ENCODE peak calls at places on chromosome 9, in seven cellular contexts. One of them, this sample, is unnamed.

GRCh38 chr9:119689879-119690278 is 320.6 kb upstream of the BRINP1 start:
- DNase-seq in IMR-90: no peak
- DNase-seq in K562: no peak
- DNase-seq in H1: no peak
- DNase-seq in GM12878: no peak
- DNase-seq in HCT116: no peak
- DNase-seq in SK-N-SH: no peak
- DNase-seq in this sample: no peak

GRCh38 chr9:93380410-93381060 is 71.0 kb upstream of the FAM120A start:
- DNase-seq in IMR-90: no peak
- DNase-seq in K562: no peak
- DNase-seq in H1: no peak
- DNase-seq in GM12878: no peak
- DNase-seq in HCT116: no peak
- DNase-seq in SK-N-SH: no peak
- DNase-seq in this sample: no peak

GRCh38 chr9:14030350-14030823 is 283.6 kb downstream of the NFIB start:
- DNase-seq in IMR-90: peak; percentile 66
- DNase-seq in K562: no peak
- DNase-seq in H1: no peak
- DNase-seq in GM12878: no peak
- DNase-seq in HCT116: no peak
- DNase-seq in SK-N-SH: peak; percentile 15
- DNase-seq in this sample: no peak

GRCh38 chr9:83355729-83356128 is 182.5 kb downstream of the FRMD3 start:
- DNase-seq in IMR-90: no peak
- DNase-seq in K562: no peak
- DNase-seq in H1: no peak
- DNase-seq in GM12878: no peak
- DNase-seq in HCT116: no peak
- DNase-seq in SK-N-SH: peak; percentile 78
- DNase-seq in this sample: no peak

GRCh38 chr9:17135578-17135904 is 701 bp downstream of the CNTLN start:
- DNase-seq in IMR-90: no peak
- DNase-seq in K562: no peak
- DNase-seq in H1: no peak
- DNase-seq in GM12878: no peak
- DNase-seq in HCT116: no peak
- DNase-seq in SK-N-SH: no peak
- DNase-seq in this sample: no peak

GRCh38 chr9:105246656-105247162 is 2.3 kb downstream of the SLC44A1 start:
- DNase-seq in IMR-90: no peak
- DNase-seq in K562: no peak
- DNase-seq in H1: no peak
- DNase-seq in GM12878: no peak
- DNase-seq in HCT116: no peak
- DNase-seq in SK-N-SH: no peak
- DNase-seq in this sample: no peak

GRCh38 chr9:101995231-101995630 is 256.8 kb upstream of the GRIN3A start:
- DNase-seq in IMR-90: no peak
- DNase-seq in K562: no peak
- DNase-seq in H1: no peak
- DNase-seq in GM12878: no peak
- DNase-seq in HCT116: no peak
- DNase-seq in SK-N-SH: no peak
- DNase-seq in this sample: no peak

GRCh38 chr9:1034271-1034670 is 15.9 kb upstream of the DMRT2 start:
- DNase-seq in IMR-90: no peak
- DNase-seq in K562: no peak
- DNase-seq in H1: no peak
- DNase-seq in GM12878: no peak
- DNase-seq in HCT116: no peak
- DNase-seq in SK-N-SH: no peak
- DNase-seq in this sample: no peak

GRCh38 chr9:34512131-34513078 is 10.4 kb downstream of the ENHO start:
- DNase-seq in IMR-90: no peak
- DNase-seq in K562: no peak
- DNase-seq in H1: no peak
- DNase-seq in GM12878: no peak
- DNase-seq in HCT116: no peak
- DNase-seq in SK-N-SH: no peak
- DNase-seq in this sample: peak; percentile 66

GRCh38 chr9:32665101-32665500 is 29.6 kb upstream of the TAF1L start:
- DNase-seq in IMR-90: peak; percentile 42
- DNase-seq in K562: no peak
- DNase-seq in H1: no peak
- DNase-seq in GM12878: no peak
- DNase-seq in HCT116: no peak
- DNase-seq in SK-N-SH: no peak
- DNase-seq in this sample: no peak

GRCh38 chr9:26809795-26810194 is 82.8 kb downstream of the CAAP1 start:
- DNase-seq in IMR-90: peak; percentile 58
- DNase-seq in K562: no peak
- DNase-seq in H1: no peak
- DNase-seq in GM12878: no peak
- DNase-seq in HCT116: peak; percentile 59
- DNase-seq in SK-N-SH: no peak
- DNase-seq in this sample: no peak

GRCh38 chr9:8733096-8733954 is 933.7 kb upstream of the DMAC1 start:
- DNase-seq in IMR-90: no peak
- DNase-seq in K562: no peak
- DNase-seq in H1: no peak
- DNase-seq in GM12878: no peak
- DNase-seq in HCT116: no peak
- DNase-seq in SK-N-SH: no peak
- DNase-seq in this sample: no peak

GRCh38 chr9:116589392-116590354 is 97.4 kb upstream of the TRIM32 start:
- DNase-seq in IMR-90: peak; percentile 69
- DNase-seq in K562: peak; percentile 72
- DNase-seq in H1: peak; percentile 80
- DNase-seq in GM12878: no peak
- DNase-seq in HCT116: peak; percentile 72
- DNase-seq in SK-N-SH: peak; percentile 36
- DNase-seq in this sample: peak; percentile 79

GRCh38 chr9:134190232-134191121 is 26.1 kb upstream of the RNU6ATAC start:
- DNase-seq in IMR-90: no peak
- DNase-seq in K562: no peak
- DNase-seq in H1: no peak
- DNase-seq in GM12878: no peak
- DNase-seq in HCT116: no peak
- DNase-seq in SK-N-SH: peak; percentile 20
- DNase-seq in this sample: no peak

GRCh38 chr9:88682431-88682831 is 147.5 kb downstream of the NXNL2 start:
- DNase-seq in IMR-90: no peak
- DNase-seq in K562: no peak
- DNase-seq in H1: no peak
- DNase-seq in GM12878: no peak
- DNase-seq in HCT116: no peak
- DNase-seq in SK-N-SH: no peak
- DNase-seq in this sample: no peak

GRCh38 chr9:132957805-132958204 is 13.4 kb upstream of the TSC1 start:
- DNase-seq in IMR-90: no peak
- DNase-seq in K562: no peak
- DNase-seq in H1: no peak
- DNase-seq in GM12878: no peak
- DNase-seq in HCT116: no peak
- DNase-seq in SK-N-SH: no peak
- DNase-seq in this sample: no peak

GRCh38 chr9:132955123-132955522 is 10.7 kb upstream of the TSC1 start:
- DNase-seq in IMR-90: no peak
- DNase-seq in K562: no peak
- DNase-seq in H1: no peak
- DNase-seq in GM12878: no peak
- DNase-seq in HCT116: no peak
- DNase-seq in SK-N-SH: no peak
- DNase-seq in this sample: no peak

GRCh38 chr9:132961002-132961401 is 16.6 kb upstream of the TSC1 start:
- DNase-seq in IMR-90: no peak
- DNase-seq in K562: no peak
- DNase-seq in H1: no peak
- DNase-seq in GM12878: no peak
- DNase-seq in HCT116: no peak
- DNase-seq in SK-N-SH: no peak
- DNase-seq in this sample: no peak

DNA sequence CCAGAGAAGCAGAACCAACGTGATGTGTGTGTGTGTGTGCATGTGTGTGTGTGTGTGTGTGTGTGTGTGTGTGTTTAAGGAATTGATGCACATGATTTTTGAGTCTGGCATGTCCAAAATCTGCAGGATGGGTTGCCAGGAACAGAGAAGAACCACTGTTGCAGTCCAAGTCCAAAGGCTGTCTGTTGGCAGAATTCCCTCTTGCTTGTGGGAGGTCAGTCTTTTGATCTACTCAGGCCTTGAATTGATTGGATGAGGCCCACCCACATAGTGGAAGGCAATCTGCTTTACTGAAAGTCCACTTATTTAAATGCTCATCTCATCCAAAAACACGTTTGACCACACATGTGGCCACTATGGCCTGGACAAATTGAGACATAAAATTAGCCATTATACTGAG is 11.4 kb upstream of the TSC1 start:
- DNase-seq in IMR-90: no peak
- DNase-seq in K562: no peak
- DNase-seq in H1: no peak
- DNase-seq in GM12878: no peak
- DNase-seq in HCT116: no peak
- DNase-seq in SK-N-SH: no peak
- DNase-seq in this sample: no peak
- H3K9ac ChIP-seq in IMR-90: no peak overlapping the region
- H3K9ac ChIP-seq in K562: no peak overlapping the region
- H3K9ac ChIP-seq in H1: no peak overlapping the region
- H3K9ac ChIP-seq in GM12878: no peak overlapping the region
- H3K9ac ChIP-seq in HCT116: no peak overlapping the region
- H3K9ac ChIP-seq in SK-N-SH: no peak overlapping the region
- H3K9ac ChIP-seq in this sample: no peak overlapping the region

DNA sequence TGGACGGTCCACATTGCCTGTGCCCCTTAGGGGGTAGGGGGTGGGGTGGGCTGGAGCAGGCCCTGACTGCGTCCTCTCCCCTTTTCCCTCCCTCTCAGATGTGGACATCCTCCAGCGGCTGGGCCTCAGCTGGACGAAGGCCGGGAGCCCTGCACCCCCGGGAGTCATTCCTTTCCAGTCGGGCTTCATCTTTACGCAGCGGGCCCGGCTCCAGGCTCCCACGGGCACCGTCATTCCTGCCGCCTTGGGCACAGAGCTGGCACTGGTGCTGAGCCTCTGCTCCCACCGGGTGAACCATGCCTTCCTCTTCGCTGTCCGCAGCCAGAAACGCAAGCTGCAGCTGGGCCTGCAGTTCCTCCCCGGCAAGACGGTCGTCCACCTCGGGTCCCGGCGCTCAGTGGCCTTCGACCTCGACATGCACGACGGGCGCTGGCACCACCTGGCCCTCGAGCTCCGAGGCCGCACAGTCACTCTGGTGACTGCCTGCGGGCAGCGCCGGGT is 12.3 kb downstream of the COL27A1 start:
- DNase-seq in IMR-90: no peak
- DNase-seq in K562: no peak
- DNase-seq in H1: no peak
- DNase-seq in GM12878: no peak
- DNase-seq in HCT116: no peak
- DNase-seq in SK-N-SH: no peak
- DNase-seq in this sample: no peak
- TF ChIP-seq RAD21 in IMR-90: no peak
- TF ChIP-seq RAD21 in K562: no peak
- TF ChIP-seq RAD21 in H1: no peak
- TF ChIP-seq RAD21 in GM12878: no peak
- TF ChIP-seq RAD21 in HCT116: no peak
- TF ChIP-seq RAD21 in SK-N-SH: no peak
- TF ChIP-seq RAD21 in this sample: no peak

GRCh38 chr9:107637421-107638420 is 148.2 kb upstream of the KLF4 start:
- DNase-seq in IMR-90: peak; percentile 98
- DNase-seq in K562: no peak
- DNase-seq in H1: peak; percentile 66
- DNase-seq in GM12878: no peak
- DNase-seq in HCT116: no peak
- DNase-seq in SK-N-SH: peak; percentile 57
- DNase-seq in this sample: no peak
- H3K9ac ChIP-seq in IMR-90: peak overlapping the region; percentile 54
- H3K9ac ChIP-seq in K562: no peak overlapping the region
- H3K9ac ChIP-seq in H1: no peak overlapping the region
- H3K9ac ChIP-seq in GM12878: no peak overlapping the region
- H3K9ac ChIP-seq in HCT116: no peak overlapping the region
- H3K9ac ChIP-seq in SK-N-SH: peak overlapping the region; percentile 28
- H3K9ac ChIP-seq in this sample: no peak overlapping the region

GRCh38 chr9:98707158-98708102 is 1.3 kb downstream of the GABBR2 start:
- DNase-seq in IMR-90: peak; percentile 85
- DNase-seq in K562: peak; percentile 54
- DNase-seq in H1: peak; percentile 86
- DNase-seq in GM12878: no peak
- DNase-seq in HCT116: peak; percentile 3
- DNase-seq in SK-N-SH: peak; percentile 84
- DNase-seq in this sample: peak; percentile 17
- TF ChIP-seq RAD21 in IMR-90: peak; percentile 89
- TF ChIP-seq RAD21 in K562: peak; percentile 84
- TF ChIP-seq RAD21 in H1: peak; percentile 85
- TF ChIP-seq RAD21 in GM12878: peak; percentile 40
- TF ChIP-seq RAD21 in HCT116: peak; percentile 65
- TF ChIP-seq RAD21 in SK-N-SH: peak; percentile 63
- TF ChIP-seq RAD21 in this sample: peak; percentile 68

DNA sequence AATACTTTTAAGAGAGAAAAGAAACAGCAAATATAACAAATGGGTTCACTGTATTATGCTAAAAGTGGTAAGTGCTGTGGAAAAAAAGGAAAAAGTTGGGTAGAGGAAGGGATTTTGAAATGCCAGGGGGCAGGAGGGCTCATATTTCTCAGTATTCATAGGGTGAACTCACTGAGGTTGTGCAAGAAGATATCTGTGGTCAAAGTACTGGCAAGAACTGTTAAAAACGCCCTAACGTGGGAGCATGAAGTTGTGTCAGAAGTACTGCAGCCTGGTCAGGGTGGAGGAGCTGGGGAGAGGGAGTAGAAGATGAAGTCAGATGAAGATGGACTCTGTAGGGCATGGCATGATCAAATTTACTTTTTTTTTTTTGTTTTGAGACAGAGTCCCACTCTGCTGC is 31.2 kb upstream of the SLC28A3 start:
- DNase-seq in IMR-90: peak; percentile 82
- DNase-seq in K562: no peak
- DNase-seq in H1: no peak
- DNase-seq in GM12878: no peak
- DNase-seq in HCT116: no peak
- DNase-seq in SK-N-SH: no peak
- DNase-seq in this sample: peak; percentile 7
- H3K9ac ChIP-seq in IMR-90: no peak overlapping the region
- H3K9ac ChIP-seq in K562: no peak overlapping the region
- H3K9ac ChIP-seq in H1: no peak overlapping the region
- H3K9ac ChIP-seq in GM12878: no peak overlapping the region
- H3K9ac ChIP-seq in HCT116: no peak overlapping the region
- H3K9ac ChIP-seq in SK-N-SH: no peak overlapping the region
- H3K9ac ChIP-seq in this sample: no peak overlapping the region

GRCh38 chr9:136291306-136292025 is 12.4 kb downstream of the CCDC187 start:
- DNase-seq in IMR-90: no peak
- DNase-seq in K562: no peak
- DNase-seq in H1: no peak
- DNase-seq in GM12878: no peak
- DNase-seq in HCT116: no peak
- DNase-seq in SK-N-SH: no peak
- DNase-seq in this sample: no peak
- TF ChIP-seq RAD21 in IMR-90: no peak
- TF ChIP-seq RAD21 in K562: no peak
- TF ChIP-seq RAD21 in H1: no peak
- TF ChIP-seq RAD21 in GM12878: no peak
- TF ChIP-seq RAD21 in HCT116: no peak
- TF ChIP-seq RAD21 in SK-N-SH: no peak
- TF ChIP-seq RAD21 in this sample: no peak